ENCODE peak calls at places on chromosomes 7 and 10, in six cellular contexts. F is SK-N-SH, D is GM12891, X is prostate gland, L is suprapubic skin, Y is GM23338. C is an unnamed sample.

GRCh38 chr10:59361659-59362183 is 628 bp downstream of the FAM13C start:
- DNase-seq in F (no peak), D (no peak), X (no peak), L (no peak), Y (no peak), C (no peak)

GRCh38 chr7:36232971-36233550 is 80.0 kb downstream of the EEPD1 start:
- DNase-seq in F (no peak), D (no peak), X (no peak), L (no peak), Y (no peak), C (no peak)

GRCh38 chr10:96387601-96388000 is 28.8 kb upstream of the OPALIN start:
- DNase-seq in F (peak; percentile 50), D (no peak), X (no peak), L (no peak), Y (no peak), C (no peak)

GRCh38 chr7:151689196-151689971 is 169.7 kb upstream of the RHEB start:
- DNase-seq in F (no peak), D (no peak), X (peak; percentile 35), L (no peak), Y (no peak), C (no peak)

GRCh38 chr10:124727389-124727960 is 16.7 kb downstream of the FAM53B start:
- DNase-seq in F (no peak), D (no peak), X (peak; percentile 54), L (no peak), Y (no peak), C (no peak)

GRCh38 chr7:77415474-77415821 is 701 bp downstream of the GSAP start:
- DNase-seq in F (no peak), D (peak; percentile 27), X (peak; percentile 9), L (no peak), Y (peak; percentile 43), C (no peak)

GRCh38 chr7:27564881-27565482 is 97.7 kb downstream of the HIBADH start:
- DNase-seq in F (no peak), D (no peak), X (no peak), L (no peak), Y (peak; percentile 60), C (no peak)

GRCh38 chr10:117175901-117176534 is 21.3 kb upstream of the KCNK18 start:
- DNase-seq in F (peak; percentile 78), D (no peak), X (peak; percentile 54), L (peak; percentile 86), Y (peak; percentile 88), C (no peak)

GRCh38 chr10:82736305-82736704 is 861.3 kb downstream of the NRG3 start:
- DNase-seq in F (no peak), D (no peak), X (no peak), L (no peak), Y (no peak), C (no peak)

GRCh38 chr10:97713351-97713827 is at the start of gene MARVELD1:
- DNase-seq in F (peak; percentile 91), D (peak; percentile 45), X (peak; percentile 58), L (peak; percentile 85), Y (peak; percentile 92), C (no peak)

GRCh38 chr10:122162566-122163181 is 108.4 kb upstream of the BTBD16 start:
- DNase-seq in F (peak; percentile 71), D (no peak), X (no peak), L (no peak), Y (peak; percentile 74), C (no peak)

GRCh38 chr7:27362026-27362425 is 119.4 kb downstream of the EVX1 start:
- DNase-seq in F (no peak), D (no peak), X (no peak), L (no peak), Y (no peak), C (no peak)

GRCh38 chr10:88091490-88092061 is 228.2 kb downstream of the PTEN start:
- DNase-seq in F (no peak), D (peak; percentile 38), X (no peak), L (no peak), Y (no peak), C (no peak)

GRCh38 chr10:114401195-114401741 is 3.0 kb downstream of the AFAP1L2 start:
- DNase-seq in F (no peak), D (no peak), X (no peak), L (peak; percentile 87), Y (no peak), C (no peak)

GRCh38 chr7:73851410-73852338 is 9.3 kb upstream of the TMEM270 start:
- DNase-seq in F (no peak), D (no peak), X (no peak), L (no peak), Y (no peak), C (no peak)

GRCh38 chr10:5888352-5888751 is 1.3 kb downstream of the ANKRD16 start:
- DNase-seq in F (no peak), D (no peak), X (no peak), L (no peak), Y (no peak), C (no peak)

GRCh38 chr7:148286150-148286549 is 304.4 kb upstream of the C7orf33 start:
- DNase-seq in F (peak; percentile 65), D (no peak), X (no peak), L (no peak), Y (peak; percentile 69), C (no peak)

GRCh38 chr10:30046476-30046875 is 12.9 kb downstream of the JCAD start:
- DNase-seq in F (no peak), D (no peak), X (no peak), L (no peak), Y (no peak), C (no peak)

GRCh38 chr7:91657386-91658120 is 222.9 kb downstream of the MTERF1 start:
- DNase-seq in F (no peak), D (no peak), X (no peak), L (no peak), Y (peak; percentile 36), C (no peak)

GRCh38 chr7:149229526-149229925 is 9.9 kb upstream of the ZNF212 start:
- DNase-seq in F (no peak), D (no peak), X (no peak), L (no peak), Y (no peak), C (no peak)

GRCh38 chr10:32417906-32418547 is 27.9 kb upstream of the CCDC7 start:
- DNase-seq in F (no peak), D (no peak), X (no peak), L (no peak), Y (no peak), C (no peak)

GRCh38 chr7:39400836-39401235 is 165.4 kb upstream of the YAE1 start:
- DNase-seq in F (no peak), D (no peak), X (no peak), L (no peak), Y (no peak), C (no peak)

GRCh38 chr7:84271550-84271949 is 77.0 kb upstream of the SEMA3A start:
- DNase-seq in F (no peak), D (no peak), X (no peak), L (no peak), Y (no peak), C (no peak)

GRCh38 chr7:42854521-42855118 is 57.2 kb downstream of the C7orf25 start:
- DNase-seq in F (no peak), D (no peak), X (no peak), L (no peak), Y (no peak), C (no peak)

GRCh38 chr10:25982107-25982506 is 48.1 kb downstream of the MYO3A start:
- DNase-seq in F (no peak), D (no peak), X (no peak), L (no peak), Y (no peak), C (no peak)

GRCh38 chr7:47635091-47636090 is 53.5 kb upstream of the TNS3 start:
- DNase-seq in F (peak; percentile 66), D (no peak), X (peak; percentile 79), L (no peak), Y (peak; percentile 50), C (no peak)

GRCh38 chr10:121999301-121999700 is 10.3 kb downstream of the TACC2 start:
- DNase-seq in F (no peak), D (no peak), X (no peak), L (no peak), Y (no peak), C (no peak)

GRCh38 chr10:92240289-92241157 is 50.4 kb downstream of the CPEB3 start:
- DNase-seq in F (peak; percentile 76), D (no peak), X (peak; percentile 82), L (peak; percentile 84), Y (peak; percentile 81), C (peak; percentile 86)

GRCh38 chr10:128990986-128991385 is 476.1 kb upstream of the MGMT start:
- DNase-seq in F (no peak), D (no peak), X (no peak), L (no peak), Y (no peak), C (no peak)

GRCh38 chr10:4825868-4826787 is at the start of gene AKR1E2:
- DNase-seq in F (peak; percentile 95), D (no peak), X (peak; percentile 64), L (peak; percentile 96), Y (peak; percentile 90), C (peak; percentile 88)

GRCh38 chr7:140810385-140810784 is 113.9 kb downstream of the NDUFB2 start:
- DNase-seq in F (no peak), D (no peak), X (no peak), L (no peak), Y (no peak), C (no peak)

DNA sequence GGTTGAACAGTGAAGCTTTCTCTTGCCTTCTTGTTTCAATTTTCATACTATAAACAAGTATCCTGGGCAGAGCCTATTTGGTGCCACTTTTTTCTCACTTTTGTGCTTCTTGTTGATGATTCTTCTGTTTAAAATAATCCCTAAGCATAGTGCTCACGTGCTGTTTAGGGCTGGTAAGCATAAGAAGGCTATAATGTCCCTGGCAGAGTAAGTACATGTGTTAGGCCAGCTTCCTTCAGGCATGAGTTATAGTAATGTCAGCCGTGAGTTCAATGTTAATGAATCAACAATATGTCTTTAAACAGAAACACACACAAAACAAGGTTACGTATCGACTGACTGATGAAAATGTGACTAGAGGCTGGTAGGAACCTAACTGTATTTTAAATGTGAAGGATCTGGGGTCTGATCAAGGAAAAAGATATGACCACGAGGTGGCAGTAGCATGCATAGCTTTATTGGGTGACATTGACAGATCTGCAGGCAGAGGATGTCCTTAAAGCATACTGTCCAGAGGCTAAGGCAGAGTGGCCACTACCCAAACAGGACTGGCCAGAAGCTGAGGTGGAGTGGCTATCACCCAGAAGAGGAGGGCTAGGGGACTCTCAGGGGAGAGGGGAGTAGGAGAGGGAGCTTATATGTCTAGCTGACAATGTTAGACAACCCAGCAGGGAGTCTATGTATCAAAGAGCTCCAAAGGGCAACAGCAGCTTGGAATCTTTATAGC is 113.7 kb downstream of the BRAF start:
- DNase-seq in F (peak; percentile 67), D (peak; percentile 3), X (peak; percentile 74), L (no peak), Y (peak; percentile 87), C (no peak)
- TF ChIP-seq POLR2AphosphoS5 in F (no peak), D (no peak), X (peak; percentile 61), L (no peak), Y (no peak), C (no peak)

GRCh38 chr10:3465406-3465891 is 292.9 kb upstream of the PITRM1 start:
- DNase-seq in F (no peak), D (no peak), X (peak; percentile 72), L (no peak), Y (no peak), C (peak; percentile 85)
- TF ChIP-seq POLR2AphosphoS5 in F (no peak), D (no peak), X (peak; percentile 91), L (no peak), Y (no peak), C (peak; percentile 41)

GRCh38 chr10:115969591-115969990 is 303.4 kb downstream of the GFRA1 start:
- DNase-seq in F (no peak), D (no peak), X (no peak), L (no peak), Y (no peak), C (no peak)
- TF ChIP-seq POLR2AphosphoS5 in F (no peak), D (no peak), X (no peak), L (no peak), Y (no peak), C (no peak)

GRCh38 chr10:71868192-71868697 is 17.2 kb upstream of the PSAP start:
- DNase-seq in F (peak; percentile 44), D (no peak), X (no peak), L (peak; percentile 79), Y (no peak), C (no peak)
- TF ChIP-seq POLR2AphosphoS5 in F (no peak), D (no peak), X (peak; percentile 33), L (no peak), Y (no peak), C (peak; percentile 58)

C was measured in vagina.